ENCODE peak calls at places on chromosome 22, in five cellular contexts. X is HCT116, T is K562, M is SK-N-SH, Z is GM12878. W is an unnamed sample.
A peak's percentile ranks its signal among the peaks of the same experiment; 100 is the strongest.

GRCh38 chr22:23187871-23188700 is 7.8 kb downstream of the BCR start:
- DNase-seq in M (no peak), X (no peak), Z (no peak), T (no peak), W (no peak)

GRCh38 chr22:43128928-43129424 is 14.2 kb downstream of the MCAT start:
- DNase-seq in M (no peak), T (peak; percentile 63), Z (no peak), X (no peak), W (no peak)

GRCh38 chr22:32533265-32534068 is 58.9 kb downstream of the FBXO7 start:
- DNase-seq in T (no peak), X (no peak), Z (no peak), M (no peak), W (no peak)

GRCh38 chr22:22357024-22357868 is 112.7 kb downstream of the VPREB1 start:
- DNase-seq in T (peak; percentile 100), X (peak; percentile 77), Z (peak; percentile 34), M (peak; percentile 78), W (peak; percentile 80)

GRCh38 chr22:37328017-37328416 is 45.7 kb downstream of the CYTH4 start:
- DNase-seq in M (no peak), T (no peak), Z (no peak), X (peak; percentile 96), W (no peak)

GRCh38 chr22:38230108-38230825 is 28.5 kb downstream of the MAFF start:
- DNase-seq in M (no peak), T (peak; percentile 24), Z (no peak), X (no peak), W (no peak)

GRCh38 chr22:26777402-26777801 is 120.0 kb downstream of the MIAT start:
- DNase-seq in X (no peak), T (no peak), M (no peak), Z (no peak), W (peak; percentile 88)

GRCh38 chr22:21796863-21797262 is 61.3 kb upstream of the YPEL1 start:
- DNase-seq in X (no peak), T (peak; percentile 47), Z (no peak), M (no peak), W (no peak)

GRCh38 chr22:37870273-37870672 is 21.1 kb downstream of the EIF3L start:
- DNase-seq in Z (no peak), M (no peak), X (no peak), T (no peak), W (no peak)

GRCh38 chr22:20785415-20785814 is 11.5 kb downstream of the SERPIND1 start:
- DNase-seq in T (no peak), Z (no peak), M (no peak), X (no peak), W (no peak)

GRCh38 chr22:23566716-23567475 is 13.2 kb downstream of the IGLL1 start:
- DNase-seq in T (no peak), Z (no peak), X (no peak), M (no peak), W (no peak)

GRCh38 chr22:38871360-38872171 is 450 bp downstream of the CBX6 start:
- DNase-seq in T (peak; percentile 18), M (no peak), X (no peak), Z (no peak), W (no peak)

GRCh38 chr22:47291565-47292495 is 529.4 kb downstream of the TBC1D22A start:
- DNase-seq in T (no peak), X (no peak), Z (no peak), M (no peak), W (no peak)

GRCh38 chr22:46931414-46931813 is 169.0 kb downstream of the TBC1D22A start:
- DNase-seq in T (no peak), Z (no peak), M (no peak), X (peak; percentile 10), W (peak; percentile 55)

GRCh38 chr22:32636884-32637283 is 162.3 kb downstream of the FBXO7 start:
- DNase-seq in X (no peak), M (no peak), Z (no peak), T (no peak), W (no peak)

GRCh38 chr22:24107668-24108067 is 73.6 kb upstream of the SUSD2 start:
- DNase-seq in Z (no peak), X (no peak), T (no peak), M (no peak), W (no peak)

GRCh38 chr22:36561291-36561811 is 32.4 kb upstream of the EIF3D start:
- DNase-seq in T (no peak), X (no peak), M (no peak), Z (no peak), W (no peak)

GRCh38 chr22:28029962-28030361 is 110.9 kb upstream of the PITPNB start:
- DNase-seq in T (no peak), X (no peak), M (peak; percentile 3), Z (no peak), W (no peak)

GRCh38 chr22:27719535-27720227 is 81.9 kb downstream of the MN1 start:
- DNase-seq in M (no peak), T (peak; percentile 61), Z (no peak), X (no peak), W (peak; percentile 82)

GRCh38 chr22:28548411-28548810 is 131.2 kb downstream of the TTC28 start:
- DNase-seq in X (no peak), T (no peak), M (no peak), Z (no peak), W (no peak)

GRCh38 chr22:46578824-46579561 is 41.2 kb upstream of the GRAMD4 start:
- DNase-seq in X (no peak), T (no peak), Z (no peak), M (peak; percentile 75), W (no peak)

GRCh38 chr22:47218671-47219070 is 456.2 kb downstream of the TBC1D22A start:
- DNase-seq in X (no peak), Z (no peak), M (no peak), T (no peak), W (no peak)

GRCh38 chr22:47213571-47214230 is 451.3 kb downstream of the TBC1D22A start:
- DNase-seq in X (peak; percentile 12), T (peak; percentile 62), M (peak; percentile 67), Z (no peak), W (no peak)

GRCh38 chr22:38295863-38296262 is 21.4 kb downstream of the CSNK1E start:
- DNase-seq in M (no peak), Z (no peak), X (no peak), T (no peak), W (no peak)

GRCh38 chr22:23790819-23791736 is 4.3 kb downstream of the SMARCB1 start:
- DNase-seq in M (peak; percentile 79), X (no peak), Z (no peak), T (no peak), W (no peak)

GRCh38 chr22:20956258-20957117 is 10.6 kb upstream of the AIFM3 start:
- DNase-seq in Z (no peak), T (no peak), M (no peak), X (peak; percentile 73), W (no peak)

GRCh38 chr22:38700271-38700788 is 413 bp downstream of the JOSD1 start:
- DNase-seq in T (no peak), X (no peak), Z (no peak), M (peak; percentile 82), W (peak; percentile 65)

GRCh38 chr22:19117111-19117512 is 5.1 kb downstream of the DGCR2 start:
- DNase-seq in X (no peak), Z (no peak), M (no peak), T (no peak), W (no peak)

GRCh38 chr22:19118601-19118880 is 3.7 kb downstream of the DGCR2 start:
- DNase-seq in M (no peak), X (no peak), T (no peak), Z (no peak), W (no peak)

GRCh38 chr22:19115628-19116027 is 6.6 kb downstream of the DGCR2 start:
- DNase-seq in M (no peak), T (no peak), X (no peak), Z (no peak), W (no peak)

GRCh38 chr22:19113429-19113828 is 8.8 kb downstream of the DGCR2 start:
- DNase-seq in M (no peak), T (no peak), Z (no peak), X (no peak), W (no peak)

GRCh38 chr22:19114984-19115552 is 7.1 kb downstream of the DGCR2 start:
- DNase-seq in T (no peak), Z (no peak), M (no peak), X (no peak), W (no peak)
- TF ChIP-seq JUND in T (no peak), Z (no peak), M (no peak), X (no peak), W (no peak)

GRCh38 chr22:19655399-19655798 is 58.9 kb upstream of the SEPTIN5 start:
- DNase-seq in Z (no peak), T (no peak), M (no peak), X (no peak), W (no peak)
- TF ChIP-seq JUND in Z (no peak), T (no peak), M (no peak), X (no peak), W (no peak)

DNA sequence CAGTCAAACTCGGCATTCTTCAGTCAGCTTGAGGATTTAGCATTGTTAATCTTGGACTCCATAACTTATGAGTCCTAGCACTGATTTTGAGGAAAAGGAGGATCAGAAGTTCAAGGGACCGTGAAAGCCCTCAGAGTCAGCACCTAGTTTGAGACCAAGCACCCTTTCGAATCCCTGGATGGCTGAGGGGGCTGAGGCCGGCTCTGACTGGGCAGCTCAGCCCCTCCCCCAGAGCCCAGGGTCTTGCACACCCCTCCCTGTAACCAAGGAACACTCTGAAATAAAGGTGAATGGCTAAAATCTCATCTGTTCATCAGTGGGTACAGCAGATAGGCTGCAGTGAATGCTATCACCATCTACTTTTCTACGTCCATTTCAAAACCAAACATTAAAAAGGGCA is 27.3 kb downstream of the SLC25A18 start:
- DNase-seq in X (no peak), T (no peak), M (no peak), Z (no peak), W (no peak)
- TF ChIP-seq JUND in X (no peak), T (no peak), M (no peak), Z (no peak), W (no peak)

GRCh38 chr22:30309981-30310672 is 16.6 kb downstream of the TBC1D10A start:
- DNase-seq in T (no peak), M (no peak), X (no peak), Z (peak; percentile 58), W (no peak)

GRCh38 chr22:30310881-30311771 is 15.6 kb downstream of the TBC1D10A start:
- DNase-seq in X (no peak), Z (no peak), M (no peak), T (no peak), W (no peak)

GRCh38 chr22:30313527-30314385 is 13.0 kb downstream of the TBC1D10A start:
- DNase-seq in Z (no peak), T (no peak), M (peak; percentile 44), X (no peak), W (no peak)

GRCh38 chr22:30314918-30315317 is 11.8 kb downstream of the TBC1D10A start:
- DNase-seq in X (no peak), Z (peak; percentile 66), T (peak; percentile 31), M (no peak), W (no peak)

GRCh38 chr22:30312053-30312452 is 14.7 kb downstream of the TBC1D10A start:
- DNase-seq in Z (no peak), X (peak; percentile 51), T (no peak), M (no peak), W (no peak)
- TF ChIP-seq JUND in Z (no peak), X (peak; percentile 72), T (peak; percentile 51), M (peak; percentile 77), W (no peak)